ENCODE peak calls at places on chromosomes 11 and 22, in seven cellular contexts. One of them, this sample, is unnamed.
A peak's percentile ranks its signal among the peaks of the same experiment; 100 is the strongest.

GRCh38 chr22:37229012-37229804 is 14.9 kb downstream of the RAC2 start:
- DNase-seq in transverse colon: no peak
- DNase-seq in keratinocyte: no peak
- DNase-seq in ovary: no peak
- DNase-seq in adrenal gland: peak; percentile 86
- DNase-seq in MM.1S: no peak
- DNase-seq in CD8-positive, alpha-beta memory T cell: peak; percentile 41
- DNase-seq in this sample: no peak

GRCh38 chr22:23161029-23161428 is 15.8 kb downstream of the RAB36 start:
- DNase-seq in transverse colon: no peak
- DNase-seq in keratinocyte: no peak
- DNase-seq in ovary: no peak
- DNase-seq in adrenal gland: no peak
- DNase-seq in MM.1S: no peak
- DNase-seq in CD8-positive, alpha-beta memory T cell: no peak
- DNase-seq in this sample: no peak

GRCh38 chr22:41842996-41843970 is 10.4 kb downstream of the SREBF2 start:
- DNase-seq in transverse colon: no peak
- DNase-seq in keratinocyte: no peak
- DNase-seq in ovary: no peak
- DNase-seq in adrenal gland: no peak
- DNase-seq in MM.1S: no peak
- DNase-seq in CD8-positive, alpha-beta memory T cell: no peak
- DNase-seq in this sample: no peak

GRCh38 chr22:41092847-41093371 is 517 bp downstream of the EP300 start:
- DNase-seq in transverse colon: peak; percentile 47
- DNase-seq in keratinocyte: no peak
- DNase-seq in ovary: peak; percentile 42
- DNase-seq in adrenal gland: peak; percentile 41
- DNase-seq in MM.1S: peak; percentile 50
- DNase-seq in CD8-positive, alpha-beta memory T cell: peak; percentile 5
- DNase-seq in this sample: peak; percentile 67

GRCh38 chr22:43197271-43197941 is 10.5 kb upstream of the TTLL12 start:
- DNase-seq in transverse colon: no peak
- DNase-seq in keratinocyte: no peak
- DNase-seq in ovary: no peak
- DNase-seq in adrenal gland: no peak
- DNase-seq in MM.1S: peak; percentile 56
- DNase-seq in CD8-positive, alpha-beta memory T cell: no peak
- DNase-seq in this sample: no peak

GRCh38 chr11:61685611-61685955 is 5.4 kb downstream of the DAGLA start:
- DNase-seq in transverse colon: no peak
- DNase-seq in keratinocyte: no peak
- DNase-seq in ovary: no peak
- DNase-seq in adrenal gland: no peak
- DNase-seq in MM.1S: no peak
- DNase-seq in CD8-positive, alpha-beta memory T cell: no peak
- DNase-seq in this sample: no peak

GRCh38 chr11:83194284-83195175 is 1.0 kb downstream of the ANKRD42 start:
- DNase-seq in transverse colon: peak; percentile 68
- DNase-seq in keratinocyte: no peak
- DNase-seq in ovary: peak; percentile 86
- DNase-seq in adrenal gland: peak; percentile 88
- DNase-seq in MM.1S: peak; percentile 59
- DNase-seq in CD8-positive, alpha-beta memory T cell: peak; percentile 58
- DNase-seq in this sample: peak; percentile 68

GRCh38 chr22:31935961-31936635 is 8.2 kb upstream of the YWHAH start:
- DNase-seq in transverse colon: no peak
- DNase-seq in keratinocyte: no peak
- DNase-seq in ovary: no peak
- DNase-seq in adrenal gland: no peak
- DNase-seq in MM.1S: no peak
- DNase-seq in CD8-positive, alpha-beta memory T cell: no peak
- DNase-seq in this sample: no peak

GRCh38 chr11:110878513-110878912 is 166.3 kb upstream of the ARHGAP20 start:
- DNase-seq in transverse colon: no peak
- DNase-seq in keratinocyte: no peak
- DNase-seq in ovary: no peak
- DNase-seq in adrenal gland: no peak
- DNase-seq in MM.1S: no peak
- DNase-seq in CD8-positive, alpha-beta memory T cell: no peak
- DNase-seq in this sample: no peak

GRCh38 chr22:35024364-35024692 is 41.6 kb upstream of the ISX start:
- DNase-seq in transverse colon: no peak
- DNase-seq in keratinocyte: no peak
- DNase-seq in ovary: no peak
- DNase-seq in adrenal gland: no peak
- DNase-seq in MM.1S: no peak
- DNase-seq in CD8-positive, alpha-beta memory T cell: no peak
- DNase-seq in this sample: no peak
- H3K4me1 ChIP-seq in transverse colon: peaks cover 7% of the 10 kb centered on the region
- H3K4me1 ChIP-seq in keratinocyte: no peaks in the 10 kb centered on the region
- H3K4me1 ChIP-seq in ovary: no peaks in the 10 kb centered on the region
- H3K4me1 ChIP-seq in adrenal gland: no peaks in the 10 kb centered on the region
- H3K4me1 ChIP-seq in MM.1S: no peaks in the 10 kb centered on the region
- H3K4me1 ChIP-seq in CD8-positive, alpha-beta memory T cell: no peaks in the 10 kb centered on the region
- H3K4me1 ChIP-seq in this sample: no peaks in the 10 kb centered on the region

DNA sequence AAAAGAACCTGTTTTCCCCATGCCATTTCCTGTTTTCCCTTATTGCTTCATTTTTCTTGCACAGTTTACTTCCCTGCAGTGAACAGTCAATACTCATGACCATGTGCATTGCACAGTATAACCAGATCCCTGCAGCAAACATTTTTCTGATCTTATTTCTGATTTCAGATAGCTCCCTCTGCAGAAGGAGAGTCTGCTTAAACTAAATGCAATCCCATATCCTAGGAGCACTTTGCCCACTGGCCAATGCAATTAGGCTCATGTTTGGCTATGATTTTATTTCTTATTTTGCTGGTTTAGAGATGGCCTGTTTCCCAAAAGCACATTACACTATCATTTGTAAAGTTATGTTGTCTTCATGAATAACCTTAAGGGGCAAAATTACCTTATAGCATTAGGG is 96.7 kb upstream of the CD44 start:
- DNase-seq in transverse colon: no peak
- DNase-seq in keratinocyte: no peak
- DNase-seq in ovary: no peak
- DNase-seq in adrenal gland: no peak
- DNase-seq in MM.1S: no peak
- DNase-seq in CD8-positive, alpha-beta memory T cell: no peak
- DNase-seq in this sample: no peak
- H3K4me1 ChIP-seq in transverse colon: no peaks in the 10 kb centered on the region
- H3K4me1 ChIP-seq in keratinocyte: peaks cover 42% of the 10 kb centered on the region
- H3K4me1 ChIP-seq in ovary: no peaks in the 10 kb centered on the region
- H3K4me1 ChIP-seq in adrenal gland: peaks cover 6% of the 10 kb centered on the region
- H3K4me1 ChIP-seq in MM.1S: peaks cover 37% of the 10 kb centered on the region
- H3K4me1 ChIP-seq in CD8-positive, alpha-beta memory T cell: peaks cover 74% of the 10 kb centered on the region
- H3K4me1 ChIP-seq in this sample: no peaks in the 10 kb centered on the region

DNA sequence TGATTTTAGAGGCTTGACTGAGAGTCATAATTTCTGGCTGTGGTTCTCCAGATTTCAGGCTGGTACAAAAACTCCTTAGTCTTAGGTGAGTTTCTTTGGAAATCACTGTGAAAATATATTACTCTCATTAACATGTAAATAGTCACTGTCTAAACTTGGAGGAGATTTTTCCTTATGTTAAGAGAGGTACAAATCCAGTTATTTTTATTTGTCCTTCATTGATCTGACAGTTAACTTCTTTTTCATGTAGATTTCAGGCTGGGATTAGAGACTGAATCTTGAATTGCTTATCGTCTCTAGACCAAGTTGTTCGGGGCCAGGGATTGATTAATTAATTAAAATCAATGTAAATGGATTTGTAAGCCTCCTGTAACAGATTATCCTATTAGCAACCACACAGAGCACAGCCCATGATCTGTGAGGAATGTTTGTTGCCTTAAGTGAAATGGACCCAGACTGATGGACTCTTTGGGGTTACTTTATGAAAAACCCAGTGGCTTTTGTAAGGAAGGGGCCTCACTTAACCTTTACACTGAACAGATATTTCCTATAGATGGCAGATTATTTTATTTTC is 21.1 kb downstream of the TEAD1 start:
- DNase-seq in transverse colon: no peak
- DNase-seq in keratinocyte: no peak
- DNase-seq in ovary: no peak
- DNase-seq in adrenal gland: no peak
- DNase-seq in MM.1S: no peak
- DNase-seq in CD8-positive, alpha-beta memory T cell: no peak
- DNase-seq in this sample: no peak
- H3K4me1 ChIP-seq in transverse colon: peaks cover 41% of the 10 kb centered on the region
- H3K4me1 ChIP-seq in keratinocyte: peaks cover 76% of the 10 kb centered on the region
- H3K4me1 ChIP-seq in ovary: peaks cover 18% of the 10 kb centered on the region
- H3K4me1 ChIP-seq in adrenal gland: peaks cover 64% of the 10 kb centered on the region
- H3K4me1 ChIP-seq in MM.1S: no peaks in the 10 kb centered on the region
- H3K4me1 ChIP-seq in CD8-positive, alpha-beta memory T cell: no peaks in the 10 kb centered on the region
- H3K4me1 ChIP-seq in this sample: no peaks in the 10 kb centered on the region

GRCh38 chr11:128550967-128551522 is 36.3 kb downstream of the ETS1 start:
- DNase-seq in transverse colon: no peak
- DNase-seq in keratinocyte: no peak
- DNase-seq in ovary: no peak
- DNase-seq in adrenal gland: no peak
- DNase-seq in MM.1S: no peak
- DNase-seq in CD8-positive, alpha-beta memory T cell: no peak
- DNase-seq in this sample: no peak

GRCh38 chr11:128549256-128549944 is 38.0 kb downstream of the ETS1 start:
- DNase-seq in transverse colon: peak; percentile 31
- DNase-seq in keratinocyte: no peak
- DNase-seq in ovary: peak; percentile 59
- DNase-seq in adrenal gland: peak; percentile 32
- DNase-seq in MM.1S: no peak
- DNase-seq in CD8-positive, alpha-beta memory T cell: no peak
- DNase-seq in this sample: no peak

GRCh38 chr11:128551641-128552335 is 35.6 kb downstream of the ETS1 start:
- DNase-seq in transverse colon: no peak
- DNase-seq in keratinocyte: no peak
- DNase-seq in ovary: no peak
- DNase-seq in adrenal gland: no peak
- DNase-seq in MM.1S: no peak
- DNase-seq in CD8-positive, alpha-beta memory T cell: no peak
- DNase-seq in this sample: peak; percentile 62

GRCh38 chr11:128548655-128549255 is 38.6 kb downstream of the ETS1 start:
- DNase-seq in transverse colon: peak; percentile 62
- DNase-seq in keratinocyte: no peak
- DNase-seq in ovary: peak; percentile 72
- DNase-seq in adrenal gland: peak; percentile 46
- DNase-seq in MM.1S: no peak
- DNase-seq in CD8-positive, alpha-beta memory T cell: no peak
- DNase-seq in this sample: peak; percentile 39

DNA sequence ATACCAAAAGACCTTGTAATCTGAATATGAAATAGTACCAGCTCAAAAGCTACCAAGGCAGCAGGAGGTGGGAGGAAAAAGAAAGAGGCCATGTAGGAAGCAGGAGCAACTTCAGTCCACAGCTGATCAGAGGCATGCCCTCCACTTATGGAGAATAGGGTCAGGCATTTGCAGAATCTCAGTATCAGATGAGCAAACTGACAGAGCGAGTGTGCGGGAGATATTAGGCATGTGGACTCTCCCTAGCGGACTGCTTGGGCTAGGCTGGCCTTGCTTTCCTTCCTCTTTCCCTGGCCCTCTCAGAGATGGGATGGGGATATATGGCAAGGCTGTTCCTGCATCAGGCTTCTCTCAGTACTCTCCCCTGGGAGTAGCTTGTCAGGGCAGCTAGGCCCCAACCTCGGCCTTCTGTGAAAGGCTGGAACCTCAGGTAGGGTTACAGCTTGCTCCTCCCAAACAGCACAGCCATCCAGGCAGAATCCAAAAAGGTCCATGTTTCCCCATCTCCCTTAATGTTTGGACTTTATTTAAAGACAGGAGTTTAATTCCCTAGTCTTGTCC is 37.0 kb downstream of the ETS1 start:
- DNase-seq in transverse colon: no peak
- DNase-seq in keratinocyte: no peak
- DNase-seq in ovary: no peak
- DNase-seq in adrenal gland: no peak
- DNase-seq in MM.1S: no peak
- DNase-seq in CD8-positive, alpha-beta memory T cell: no peak
- DNase-seq in this sample: no peak
- H3K4me1 ChIP-seq in transverse colon: peaks cover 13% of the 10 kb centered on the region
- H3K4me1 ChIP-seq in keratinocyte: peaks cover 4% of the 10 kb centered on the region
- H3K4me1 ChIP-seq in ovary: peaks cover 11% of the 10 kb centered on the region
- H3K4me1 ChIP-seq in adrenal gland: peaks cover 21% of the 10 kb centered on the region
- H3K4me1 ChIP-seq in MM.1S: peaks cover 7% of the 10 kb centered on the region
- H3K4me1 ChIP-seq in CD8-positive, alpha-beta memory T cell: peaks cover 72% of the 10 kb centered on the region
- H3K4me1 ChIP-seq in this sample: peaks cover 22% of the 10 kb centered on the region

GRCh38 chr22:39473856-39474255 is 17.0 kb downstream of the MGAT3 start:
- DNase-seq in transverse colon: no peak
- DNase-seq in keratinocyte: no peak
- DNase-seq in ovary: no peak
- DNase-seq in adrenal gland: no peak
- DNase-seq in MM.1S: no peak
- DNase-seq in CD8-positive, alpha-beta memory T cell: no peak
- DNase-seq in this sample: peak; percentile 69
- H3K4me1 ChIP-seq in transverse colon: peaks cover 52% of the 10 kb centered on the region
- H3K4me1 ChIP-seq in keratinocyte: peaks cover 6% of the 10 kb centered on the region
- H3K4me1 ChIP-seq in ovary: peaks cover 16% of the 10 kb centered on the region
- H3K4me1 ChIP-seq in adrenal gland: peaks cover 19% of the 10 kb centered on the region
- H3K4me1 ChIP-seq in MM.1S: peaks cover 32% of the 10 kb centered on the region
- H3K4me1 ChIP-seq in CD8-positive, alpha-beta memory T cell: peaks cover 14% of the 10 kb centered on the region
- H3K4me1 ChIP-seq in this sample: peaks cover 51% of the 10 kb centered on the region